ENCODE peak calls at places on chromosomes 3 and 15, in six cellular contexts. U is fibroblast of pulmonary artery, T is heart left ventricle, Y is AG10803, K is BE2C, X is fibroblast of lung. P is an unnamed sample.

GRCh38 chr3:41690766-41691563 is 270.9 kb downstream of the ULK4 start:
- DNase-seq in U (peak; percentile 35), T (no peak), Y (no peak), K (no peak), X (no peak), P (peak; percentile 45)

GRCh38 chr3:33173672-33174071 is 44.9 kb downstream of the SUSD5 start:
- DNase-seq in U (no peak), T (no peak), Y (no peak), K (no peak), X (no peak), P (no peak)

GRCh38 chr3:86984271-86984670 is 6.7 kb downstream of the VGLL3 start:
- DNase-seq in U (peak; percentile 60), T (no peak), Y (peak; percentile 74), K (no peak), X (peak; percentile 65), P (no peak)

GRCh38 chr3:10173926-10174435 is 9.3 kb downstream of the IRAK2 start:
- DNase-seq in U (peak; percentile 97), T (peak; percentile 75), Y (peak; percentile 81), K (no peak), X (peak; percentile 99), P (peak; percentile 64)

GRCh38 chr3:66397745-66398144 is 103.1 kb downstream of the LRIG1 start:
- DNase-seq in U (peak; percentile 38), T (peak; percentile 28), Y (peak; percentile 80), K (no peak), X (peak; percentile 33), P (peak; percentile 29)

GRCh38 chr3:48301814-48302194 is 31.7 kb downstream of the SPINK8 start:
- DNase-seq in U (peak; percentile 40), T (peak; percentile 23), Y (peak; percentile 36), K (no peak), X (peak; percentile 44), P (peak; percentile 50)

GRCh38 chr3:117399311-117400068 is 689.9 kb downstream of the TUSC7 start:
- DNase-seq in U (peak; percentile 16), T (no peak), Y (peak; percentile 29), K (no peak), X (peak; percentile 63), P (no peak)

GRCh38 chr3:193744822-193745684 is 152.0 kb downstream of the OPA1 start:
- DNase-seq in U (peak; percentile 27), T (no peak), Y (no peak), K (peak; percentile 91), X (peak; percentile 17), P (no peak)

GRCh38 chr15:81939604-81940440 is 106.0 kb downstream of the MEX3B start:
- DNase-seq in U (peak; percentile 70), T (no peak), Y (peak; percentile 16), K (peak; percentile 33), X (peak; percentile 43), P (peak; percentile 69)

GRCh38 chr15:62900071-62900812 is 142.3 kb upstream of the TPM1 start:
- DNase-seq in U (no peak), T (no peak), Y (no peak), K (no peak), X (no peak), P (peak; percentile 97)

GRCh38 chr3:79041621-79042020 is 726.2 kb downstream of the ROBO1 start:
- DNase-seq in U (no peak), T (no peak), Y (peak; percentile 28), K (no peak), X (peak; percentile 42), P (no peak)

GRCh38 chr15:47817825-47818681 is 100.7 kb downstream of the SEMA6D start:
- DNase-seq in U (no peak), T (no peak), Y (no peak), K (peak; percentile 69), X (no peak), P (no peak)

GRCh38 chr15:59329570-59330350 is 42.9 kb downstream of the MYO1E start:
- DNase-seq in U (peak; percentile 81), T (no peak), Y (peak; percentile 90), K (no peak), X (peak; percentile 97), P (no peak)

GRCh38 chr3:99895706-99896441 is 78.2 kb downstream of the CMSS1 start:
- DNase-seq in U (peak; percentile 81), T (no peak), Y (peak; percentile 92), K (no peak), X (peak; percentile 94), P (peak; percentile 78)

GRCh38 chr3:188421151-188421821 is 267.3 kb downstream of the LPP start:
- DNase-seq in U (peak; percentile 80), T (no peak), Y (peak; percentile 95), K (no peak), X (peak; percentile 90), P (peak; percentile 55)

GRCh38 chr15:48555244-48555804 is 90.2 kb downstream of the FBN1 start:
- DNase-seq in U (no peak), T (no peak), Y (peak; percentile 90), K (no peak), X (peak; percentile 87), P (no peak)

DNA sequence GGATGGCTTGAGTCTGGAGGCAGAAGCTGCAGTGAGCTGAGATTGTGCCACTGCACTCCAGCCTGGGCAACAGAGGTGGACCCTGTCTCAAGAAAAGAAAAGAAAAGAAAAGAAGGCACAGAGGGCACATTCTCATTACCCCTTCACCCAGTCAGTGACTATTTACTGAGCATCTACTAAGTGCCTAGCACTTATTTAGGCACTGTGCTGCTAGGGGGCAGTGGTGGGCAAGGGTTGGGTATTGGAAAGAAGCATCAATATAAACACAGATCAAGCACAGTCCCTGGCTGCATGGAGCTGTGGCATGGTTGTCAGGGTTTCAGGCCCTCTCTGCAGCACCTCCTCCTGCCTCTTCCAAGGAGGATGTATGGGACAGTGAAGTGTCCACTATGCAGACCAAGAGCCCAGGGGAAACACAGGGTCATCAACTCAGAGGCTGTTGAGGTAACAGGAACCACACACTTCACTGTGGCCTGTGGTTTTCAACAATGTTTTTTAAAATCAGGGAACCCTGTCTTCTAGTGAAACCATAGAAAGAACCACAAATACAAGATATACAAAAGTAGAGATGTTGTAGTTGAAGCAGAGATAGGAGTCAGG is 138.5 kb downstream of the RAB11A start:
- DNase-seq in U (no peak), T (no peak), Y (no peak), K (no peak), X (no peak), P (no peak)
- TF ChIP-seq CTCF in U (no peak), T (no peak), Y (no peak), K (peak; percentile 31), X (no peak), P (peak; percentile 9)

DNA sequence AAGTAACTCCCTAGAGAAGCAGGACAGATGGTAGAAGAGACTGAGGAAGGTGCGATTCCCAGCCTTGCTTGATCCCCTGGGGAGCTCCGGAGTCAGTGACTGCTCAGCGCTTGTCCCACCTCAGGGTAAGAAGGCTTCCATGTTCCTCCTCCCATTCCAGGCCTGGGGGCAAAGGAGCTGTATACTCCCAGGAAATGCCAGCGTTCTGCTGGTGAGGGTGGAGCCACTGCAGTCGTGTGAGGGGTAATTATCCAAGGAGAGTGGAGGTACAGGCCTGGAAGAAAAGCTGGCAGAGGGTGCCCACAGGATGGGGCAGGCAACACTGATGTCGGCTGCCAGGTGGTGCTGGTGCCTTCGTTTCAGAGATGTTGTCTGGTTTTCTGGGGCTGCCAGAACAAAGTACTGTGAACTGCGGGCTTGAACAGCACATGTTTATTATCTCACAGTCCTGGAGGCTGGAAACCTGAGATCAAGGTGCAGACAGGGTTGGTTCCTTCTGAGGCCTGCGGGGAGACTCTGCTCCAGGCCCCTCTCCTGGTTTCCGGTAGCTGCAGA is 12.1 kb upstream of the APBA2 start:
- DNase-seq in U (no peak), T (no peak), Y (no peak), K (peak; percentile 39), X (no peak), P (no peak)
- TF ChIP-seq CTCF in U (no peak), T (no peak), Y (no peak), K (peak; percentile 41), X (no peak), P (no peak)

GRCh38 chr15:74888716-74889115 is 1.1 kb upstream of the MPI start:
- DNase-seq in U (no peak), T (peak; percentile 10), Y (no peak), K (no peak), X (no peak), P (no peak)

GRCh38 chr15:74889390-74889881 is 406 bp upstream of the MPI start:
- DNase-seq in U (peak; percentile 38), T (peak; percentile 52), Y (no peak), K (no peak), X (peak; percentile 65), P (no peak)

GRCh38 chr15:74891469-74891868 is 1.6 kb downstream of the MPI start:
- DNase-seq in U (no peak), T (peak; percentile 54), Y (no peak), K (no peak), X (no peak), P (no peak)

GRCh38 chr15:74892313-74892712 is 2.5 kb downstream of the MPI start:
- DNase-seq in U (no peak), T (peak; percentile 37), Y (no peak), K (no peak), X (no peak), P (peak; percentile 74)

DNA sequence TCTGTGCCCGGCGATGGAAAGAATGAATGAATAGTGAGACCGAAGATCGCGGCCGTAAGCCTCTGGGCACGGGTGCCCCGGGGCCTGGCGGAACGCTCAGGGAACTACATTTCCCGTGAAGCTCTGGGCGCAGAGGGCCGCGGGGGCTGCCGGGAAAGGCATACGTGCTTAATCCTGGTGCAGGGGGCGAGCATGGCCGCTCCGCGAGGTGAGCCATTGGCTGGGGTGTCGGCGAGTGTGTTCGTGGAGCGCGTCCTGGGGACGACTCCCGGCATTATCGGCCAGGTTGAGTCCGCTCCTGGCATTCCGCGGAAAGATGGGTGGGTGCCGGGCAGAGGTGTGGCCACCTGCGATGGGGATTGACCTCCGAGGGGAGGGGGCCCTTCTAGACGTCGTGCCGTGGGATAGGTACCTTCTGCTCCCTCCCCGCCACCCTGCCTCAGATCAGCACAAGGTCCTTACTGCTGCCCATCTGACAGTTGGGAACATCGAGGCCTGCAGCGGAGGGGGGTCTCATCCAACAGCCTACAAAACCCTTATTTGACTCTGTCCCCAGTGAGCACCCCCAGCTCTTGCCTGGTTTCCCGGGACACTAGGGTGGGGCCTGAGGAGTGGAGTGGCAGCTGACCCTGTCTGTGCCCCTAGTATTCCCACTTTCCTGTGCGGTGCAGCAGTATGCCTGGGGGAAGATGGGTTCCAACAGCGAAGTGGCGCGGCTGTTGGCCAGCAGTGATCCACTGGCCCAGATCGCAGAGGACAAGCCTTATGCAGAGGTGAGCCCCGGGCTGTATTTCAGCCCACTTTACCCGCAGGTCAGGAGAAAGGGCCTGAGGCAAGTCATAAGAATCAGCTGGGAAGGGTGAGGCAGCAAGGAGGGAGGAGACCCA is at the start of gene MPI:
- DNase-seq in U (peak; percentile 73), T (peak; percentile 92), Y (peak; percentile 70), K (peak; percentile 94), X (peak; percentile 78), P (peak; percentile 73)
- TF ChIP-seq CTCF in U (no peak), T (no peak), Y (peak; percentile 15), K (no peak), X (no peak), P (no peak)

GRCh38 chr3:141366285-141367037 is 1.8 kb upstream of the ZBTB38 start:
- DNase-seq in U (peak; percentile 96), T (peak; percentile 42), Y (peak; percentile 95), K (no peak), X (peak; percentile 99), P (peak; percentile 98)

GRCh38 chr3:141367038-141367730 is 1.1 kb upstream of the ZBTB38 start:
- DNase-seq in U (peak; percentile 100), T (no peak), Y (peak; percentile 100), K (no peak), X (peak; percentile 100), P (peak; percentile 99)

GRCh38 chr3:141360888-141361598 is 7.3 kb upstream of the ZBTB38 start:
- DNase-seq in U (peak; percentile 92), T (no peak), Y (peak; percentile 85), K (peak; percentile 17), X (peak; percentile 95), P (peak; percentile 83)

GRCh38 chr3:141365206-141365605 is 3.1 kb upstream of the ZBTB38 start:
- DNase-seq in U (no peak), T (no peak), Y (no peak), K (no peak), X (no peak), P (no peak)

GRCh38 chr3:141362736-141363135 is 5.6 kb upstream of the ZBTB38 start:
- DNase-seq in U (no peak), T (no peak), Y (no peak), K (no peak), X (no peak), P (no peak)
- TF ChIP-seq CTCF in U (no peak), T (no peak), Y (no peak), K (no peak), X (no peak), P (no peak)